ENCODE peak calls at places on chromosome 11, in five cellular contexts. P is tibial nerve; E is M059J; Z is WERI-Rb-1; W is activated T-helper 9 cell treated with anti-CD3 and anti-CD28 coated beads, Interleukin-2, amount 50 U/mL, for 16 hours. I is an unnamed sample.
A peak's percentile ranks its signal among the peaks of the same experiment; 100 is the strongest.

GRCh38 chr11:123580557-123581275 is 73.7 kb downstream of the SCN3B start:
- DNase-seq in P (no peak), E (no peak), Z (peak; percentile 81), W (peak; percentile 44), I (peak; percentile 48)

GRCh38 chr11:104033134-104033533 is 3.3 kb upstream of the DDI1 start:
- DNase-seq in P (no peak), E (peak; percentile 88), Z (no peak), W (no peak), I (no peak)

GRCh38 chr11:125192194-125192593 is 27.6 kb downstream of the PKNOX2 start:
- DNase-seq in P (no peak), E (no peak), Z (no peak), W (no peak), I (no peak)

GRCh38 chr11:8106679-8107078 is 25.7 kb downstream of the TUB start:
- DNase-seq in P (no peak), E (no peak), Z (no peak), W (no peak), I (no peak)

GRCh38 chr11:115126092-115126491 is 378.1 kb downstream of the CADM1 start:
- DNase-seq in P (no peak), E (no peak), Z (no peak), W (no peak), I (no peak)

GRCh38 chr11:17897495-17897894 is 115.4 kb downstream of the SERGEF start:
- DNase-seq in P (no peak), E (no peak), Z (no peak), W (no peak), I (no peak)

GRCh38 chr11:26045082-26045481 is 286.8 kb upstream of the ANO3 start:
- DNase-seq in P (no peak), E (no peak), Z (no peak), W (no peak), I (no peak)

GRCh38 chr11:93542753-93543246 is 391 bp downstream of the SMCO4 start:
- DNase-seq in P (no peak), E (peak; percentile 23), Z (peak; percentile 31), W (peak; percentile 10), I (peak; percentile 37)

GRCh38 chr11:134562941-134563471 is 151.0 kb upstream of the B3GAT1 start:
- DNase-seq in P (no peak), E (no peak), Z (no peak), W (no peak), I (no peak)

GRCh38 chr11:126112547-126112946 is 49.9 kb upstream of the CDON start:
- DNase-seq in P (peak; percentile 47), E (peak; percentile 32), Z (no peak), W (no peak), I (no peak)

GRCh38 chr11:118503216-118503615 is 24.1 kb upstream of the TTC36 start:
- DNase-seq in P (no peak), E (no peak), Z (no peak), W (no peak), I (no peak)

GRCh38 chr11:45413156-45413833 is 127.2 kb upstream of the SYT13 start:
- DNase-seq in P (no peak), E (no peak), Z (no peak), W (no peak), I (no peak)

GRCh38 chr11:87185228-87185627 is 147.5 kb downstream of the TMEM135 start:
- DNase-seq in P (no peak), E (no peak), Z (no peak), W (no peak), I (no peak)

GRCh38 chr11:95338430-95338991 is 107.5 kb upstream of the SESN3 start:
- DNase-seq in P (peak; percentile 53), E (peak; percentile 6), Z (no peak), W (no peak), I (no peak)

GRCh38 chr11:403761-404431 is 9.9 kb downstream of the PKP3 start:
- DNase-seq in P (no peak), E (no peak), Z (no peak), W (no peak), I (no peak)

GRCh38 chr11:37504066-37504611 is 906.1 kb upstream of the RAG2 start:
- DNase-seq in P (no peak), E (peak; percentile 94), Z (no peak), W (no peak), I (no peak)

GRCh38 chr11:3627291-3627690 is 14.5 kb downstream of the ART5 start:
- DNase-seq in P (no peak), E (peak; percentile 78), Z (no peak), W (no peak), I (no peak)

GRCh38 chr11:111565111-111565720 is 24.7 kb downstream of the LAYN start:
- DNase-seq in P (peak; percentile 83), E (peak; percentile 69), Z (peak; percentile 54), W (peak; percentile 35), I (no peak)

GRCh38 chr11:5291207-5291838 is 10.4 kb downstream of the OR51B4 start:
- DNase-seq in P (no peak), E (peak; percentile 66), Z (no peak), W (no peak), I (no peak)

GRCh38 chr11:72102946-72103753 is at the start of gene LAMTOR1:
- DNase-seq in P (peak; percentile 100), E (peak; percentile 98), Z (peak; percentile 99), W (peak; percentile 98), I (peak; percentile 93)

GRCh38 chr11:131598305-131598704 is 227.9 kb downstream of the NTM start:
- DNase-seq in P (no peak), E (no peak), Z (no peak), W (no peak), I (no peak)

GRCh38 chr11:116420770-116421528 is 351.8 kb downstream of the BUD13 start:
- DNase-seq in P (no peak), E (peak; percentile 18), Z (peak; percentile 50), W (no peak), I (no peak)

GRCh38 chr11:38392176-38392575 is 1794.1 kb upstream of the RAG2 start:
- DNase-seq in P (no peak), E (peak; percentile 51), Z (no peak), W (no peak), I (no peak)

GRCh38 chr11:126529037-126529436 is 173.6 kb downstream of the ST3GAL4 start:
- DNase-seq in P (no peak), E (no peak), Z (no peak), W (no peak), I (no peak)

GRCh38 chr11:4019891-4020290 is 74.7 kb upstream of the RRM1 start:
- DNase-seq in P (no peak), E (peak; percentile 21), Z (no peak), W (no peak), I (no peak)

GRCh38 chr11:10872097-10872496 is 14.2 kb upstream of the ZBED5 start:
- DNase-seq in P (no peak), E (no peak), Z (no peak), W (no peak), I (no peak)

GRCh38 chr11:96464695-96465307 is 75.0 kb downstream of the JRKL start:
- DNase-seq in P (no peak), E (peak; percentile 76), Z (no peak), W (no peak), I (no peak)

GRCh38 chr11:113778111-113778910 is 1.3 kb upstream of the CLDN25 start:
- DNase-seq in P (no peak), E (peak; percentile 84), Z (no peak), W (no peak), I (no peak)

GRCh38 chr11:80441821-80442220 is 1001.0 kb upstream of the TENM4 start:
- DNase-seq in P (no peak), E (peak; percentile 67), Z (no peak), W (no peak), I (no peak)

GRCh38 chr11:9273430-9274336 is 8.5 kb upstream of the DENND5A start:
- DNase-seq in P (no peak), E (no peak), Z (no peak), W (no peak), I (no peak)

I was measured in activated B cell treated with CpG ODN at 0.5 μM for 24 hours.